ENCODE peak calls at places on chromosomes 5 and 9, in four cellular contexts. E, I, M and J are unnamed samples.

GRCh38 chr9:124285903-124286291 is 28.1 kb downstream of the NEK6 start:
- DNase-seq in E (peak), I (peak), M (no peak), J (no peak)

GRCh38 chr5:150774145-150774544 is 4.4 kb upstream of the SMIM3 start:
- DNase-seq in E (peak), I (no peak), M (no peak), J (no peak)

GRCh38 chr9:75152416-75152815 is 64.1 kb downstream of the OSTF1 start:
- DNase-seq in E (no peak), I (no peak), M (peak), J (peak)

GRCh38 chr9:134204041-134204440 is 39.7 kb upstream of the RNU6ATAC start:
- DNase-seq in E (no peak), I (no peak), M (no peak), J (no peak)

GRCh38 chr5:94389515-94389899 is 228.9 kb downstream of the KIAA0825 start:
- DNase-seq in E (no peak), I (no peak), M (no peak), J (no peak)

GRCh38 chr9:14752271-14752670 is 29.7 kb upstream of the CER1 start:
- DNase-seq in E (peak), I (no peak), M (no peak), J (no peak)

GRCh38 chr5:75558972-75559632 is 47.4 kb downstream of the POLK start:
- DNase-seq in E (peak), I (no peak), M (no peak), J (no peak)

GRCh38 chr5:126514159-126515141 is 80.6 kb downstream of the ALDH7A1 start:
- DNase-seq in E (peak), I (no peak), M (no peak), J (no peak)

GRCh38 chr5:13809921-13810320 is 134.6 kb downstream of the DNAH5 start:
- DNase-seq in E (no peak), I (no peak), M (no peak), J (no peak)

GRCh38 chr5:138626333-138626944 is 51.2 kb upstream of the HSPA9 start:
- DNase-seq in E (no peak), I (no peak), M (no peak), J (no peak)

GRCh38 chr5:150053695-150054392 is 32.5 kb downstream of the CSF1R start:
- DNase-seq in E (no peak), I (no peak), M (no peak), J (no peak)

GRCh38 chr5:178356459-178356872 is 123.9 kb upstream of the PHYKPL start:
- DNase-seq in E (no peak), I (no peak), M (no peak), J (no peak)

GRCh38 chr5:177023247-177023703 is 779 bp downstream of the ZNF346 start:
- DNase-seq in E (no peak), I (peak), M (peak), J (no peak)

GRCh38 chr5:64209353-64209752 is 43.7 kb downstream of the RNF180 start:
- DNase-seq in E (no peak), I (no peak), M (no peak), J (no peak)

GRCh38 chr5:55226934-55227737 is at the start of gene MCIDAS:
- DNase-seq in E (no peak), I (peak), M (peak), J (peak)

GRCh38 chr5:111135946-111136345 is 43.8 kb downstream of the WDR36 start:
- DNase-seq in E (peak), I (no peak), M (no peak), J (no peak)

GRCh38 chr9:105280730-105281129 is 36.3 kb downstream of the SLC44A1 start:
- DNase-seq in E (no peak), I (no peak), M (no peak), J (no peak)

GRCh38 chr9:79384506-79384905 is 187.3 kb upstream of the TLE4 start:
- DNase-seq in E (no peak), I (no peak), M (no peak), J (no peak)